ENCODE peak calls at places on chromosomes 5 and 9, in five cellular contexts. H is CD4-positive, alpha-beta memory T cell; T is endodermal cell; B is psoas muscle; Y is small intestine. D is an unnamed sample.
A peak's percentile ranks its signal among the peaks of the same experiment; 100 is the strongest.

GRCh38 chr5:59055745-59056448 is 473.0 kb downstream of the RAB3C start:
- DNase-seq in H (no peak), T (no peak), B (no peak), Y (no peak), D (no peak)

GRCh38 chr9:71878327-71879274 is 32.4 kb downstream of the ABHD17B start:
- DNase-seq in H (no peak), T (no peak), B (no peak), Y (no peak), D (no peak)

GRCh38 chr9:115944166-115944948 is 209.2 kb upstream of the PAPPA start:
- DNase-seq in H (no peak), T (no peak), B (peak; percentile 82), Y (peak; percentile 4), D (peak; percentile 71)

GRCh38 chr5:33840927-33841547 is 50.8 kb downstream of the ADAMTS12 start:
- DNase-seq in H (no peak), T (no peak), B (no peak), Y (no peak), D (no peak)

GRCh38 chr9:113808391-113809191 is 67.5 kb upstream of the ZNF618 start:
- DNase-seq in H (no peak), T (no peak), B (peak; percentile 22), Y (peak; percentile 8), D (peak; percentile 16)

GRCh38 chr9:87512321-87512720 is 14.7 kb downstream of the DAPK1 start:
- DNase-seq in H (no peak), T (no peak), B (no peak), Y (no peak), D (no peak)

GRCh38 chr9:107784235-107784958 is 294.8 kb upstream of the KLF4 start:
- DNase-seq in H (no peak), T (peak; percentile 59), B (peak; percentile 45), Y (peak; percentile 40), D (no peak)

GRCh38 chr5:571791-572190 is 40.3 kb upstream of the CEP72 start:
- DNase-seq in H (no peak), T (peak; percentile 26), B (no peak), Y (no peak), D (no peak)

GRCh38 chr5:108382784-108383358 is 973 bp upstream of the FBXL17 start:
- DNase-seq in H (peak; percentile 43), T (no peak), B (no peak), Y (peak; percentile 57), D (no peak)

GRCh38 chr5:77629553-77630245 is 8.8 kb downstream of the OTP start:
- DNase-seq in H (peak; percentile 26), T (peak; percentile 77), B (no peak), Y (no peak), D (no peak)

GRCh38 chr5:1651971-1652872 is 128.5 kb upstream of the LPCAT1 start:
- DNase-seq in H (no peak), T (peak; percentile 47), B (no peak), Y (no peak), D (no peak)

GRCh38 chr5:84255318-84255717 is 129.4 kb downstream of the EDIL3 start:
- DNase-seq in H (no peak), T (no peak), B (no peak), Y (no peak), D (no peak)

GRCh38 chr5:125199968-125200841 is 453.8 kb upstream of the ZNF608 start:
- DNase-seq in H (no peak), T (peak; percentile 64), B (no peak), Y (peak; percentile 14), D (no peak)

GRCh38 chr9:101027246-101027645 is 1.3 kb upstream of the PLPPR1 start:
- DNase-seq in H (no peak), T (no peak), B (no peak), Y (no peak), D (no peak)

GRCh38 chr5:181138258-181138657 is 7.3 kb upstream of the OR2V1 start:
- DNase-seq in H (no peak), T (no peak), B (no peak), Y (no peak), D (no peak)

GRCh38 chr5:31291323-31291854 is 97.9 kb downstream of the CDH6 start:
- DNase-seq in H (no peak), T (peak; percentile 61), B (no peak), Y (no peak), D (no peak)

GRCh38 chr5:154642499-154643245 is 112.5 kb upstream of the LARP1 start:
- DNase-seq in H (no peak), T (no peak), B (no peak), Y (peak; percentile 70), D (no peak)

GRCh38 chr5:103283120-103283519 is 24.6 kb downstream of the MACIR start:
- DNase-seq in H (no peak), T (no peak), B (no peak), Y (no peak), D (no peak)

GRCh38 chr9:81108391-81108790 is 581.0 kb downstream of the TLE1 start:
- DNase-seq in H (no peak), T (no peak), B (no peak), Y (no peak), D (no peak)

GRCh38 chr9:137605146-137606004 is at the start of gene ARRDC1:
- DNase-seq in H (peak; percentile 85), T (peak; percentile 99), B (peak; percentile 94), Y (peak; percentile 93), D (peak; percentile 78)

GRCh38 chr5:178325311-178326053 is 92.9 kb upstream of the PHYKPL start:
- DNase-seq in H (no peak), T (no peak), B (no peak), Y (no peak), D (no peak)

GRCh38 chr5:151810449-151810848 is 38.7 kb downstream of the G3BP1 start:
- DNase-seq in H (no peak), T (no peak), B (no peak), Y (no peak), D (no peak)

GRCh38 chr5:76083555-76084495 is 642 bp downstream of the SV2C start:
- DNase-seq in H (no peak), T (peak; percentile 84), B (no peak), Y (no peak), D (no peak)

GRCh38 chr9:129160712-129161533 is 17.1 kb downstream of the IER5L start:
- DNase-seq in H (no peak), T (no peak), B (no peak), Y (no peak), D (no peak)

GRCh38 chr5:96492654-96493053 is 59.6 kb upstream of the PCSK1 start:
- DNase-seq in H (no peak), T (no peak), B (no peak), Y (no peak), D (no peak)

GRCh38 chr5:168207450-168208029 is 83.9 kb upstream of the WWC1 start:
- DNase-seq in H (no peak), T (peak; percentile 50), B (no peak), Y (no peak), D (no peak)

GRCh38 chr5:175706499-175706898 is 48.6 kb downstream of the HRH2 start:
- DNase-seq in H (no peak), T (peak; percentile 28), B (no peak), Y (peak; percentile 31), D (no peak)

GRCh38 chr9:76592105-76593010 is 133.4 kb downstream of the GCNT1 start:
- DNase-seq in H (no peak), T (no peak), B (no peak), Y (no peak), D (no peak)

GRCh38 chr5:172945151-172945550 is 14.1 kb upstream of the RPL26L1 start:
- DNase-seq in H (no peak), T (no peak), B (no peak), Y (no peak), D (no peak)

GRCh38 chr5:172943906-172944305 is 15.3 kb upstream of the RPL26L1 start:
- DNase-seq in H (no peak), T (no peak), B (no peak), Y (no peak), D (no peak)

GRCh38 chr5:172943283-172943841 is 15.9 kb upstream of the RPL26L1 start:
- DNase-seq in H (no peak), T (peak; percentile 90), B (no peak), Y (no peak), D (no peak)

GRCh38 chr5:172944741-172945140 is 14.5 kb upstream of the RPL26L1 start:
- DNase-seq in H (no peak), T (no peak), B (no peak), Y (no peak), D (no peak)

DNA sequence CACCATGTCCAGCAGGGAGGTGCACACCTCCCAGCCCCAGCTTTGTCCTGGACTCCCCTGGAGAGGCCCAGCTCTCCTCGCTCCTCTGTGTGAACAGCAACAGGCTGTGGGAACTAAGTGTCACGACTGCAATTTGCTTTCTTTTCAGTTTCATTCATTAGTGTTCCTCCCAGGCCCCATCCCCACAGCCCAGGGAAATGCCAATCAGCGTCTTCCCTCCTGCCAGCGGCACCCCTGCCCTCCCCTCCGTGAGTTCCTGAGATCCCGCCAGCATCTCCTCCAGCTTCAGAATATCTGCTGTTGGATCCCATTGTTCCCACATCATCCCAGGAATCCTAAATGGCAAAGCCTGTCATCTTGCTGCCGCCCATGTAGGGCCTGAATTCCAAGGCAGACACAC is 13.1 kb upstream of the RPL26L1 start:
- DNase-seq in H (no peak), T (no peak), B (no peak), Y (no peak), D (no peak)
- H3K27ac ChIP-seq in H (no peak overlapping the region), T (no peak overlapping the region), B (no peak overlapping the region), Y (no peak overlapping the region), D (peak overlapping the region; percentile 94)

DNA sequence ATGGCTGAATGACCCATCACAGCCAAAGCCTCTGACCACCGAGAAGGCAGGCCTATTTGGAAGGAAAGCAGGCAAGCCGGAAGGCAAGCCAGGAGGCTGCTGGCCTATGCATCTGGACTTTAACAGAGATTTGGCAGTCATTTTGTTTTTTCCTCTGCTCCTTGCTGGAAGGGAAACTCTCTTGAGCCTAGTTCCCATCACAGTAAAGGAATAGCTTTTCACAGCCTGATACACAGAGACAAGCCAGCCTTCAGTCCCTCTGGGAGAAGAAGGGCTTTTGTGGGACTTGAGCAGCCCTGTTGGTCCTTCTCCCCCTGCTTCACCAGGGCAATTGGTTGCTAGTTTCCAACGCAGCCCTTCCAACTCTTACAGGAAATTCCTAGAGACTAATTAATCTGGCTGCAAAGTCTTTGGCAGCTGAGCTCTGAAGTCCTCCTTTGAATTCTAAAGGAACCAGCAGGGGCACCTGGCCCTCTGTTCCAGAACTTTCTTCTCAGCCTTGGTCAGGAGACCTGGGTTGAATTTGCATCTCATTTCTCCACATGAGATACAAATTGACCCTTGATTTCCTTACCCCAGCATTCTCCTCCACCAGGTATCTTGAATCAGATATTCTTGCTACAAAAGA is 157.3 kb upstream of the EPB41L4A start:
- DNase-seq in H (no peak), T (no peak), B (no peak), Y (no peak), D (no peak)
- H3K27ac ChIP-seq in H (no peak overlapping the region), T (no peak overlapping the region), B (no peak overlapping the region), Y (no peak overlapping the region), D (peak overlapping the region; percentile 54)

GRCh38 chr9:96061293-96061987 is 185.9 kb downstream of the ERCC6L2 start:
- DNase-seq in H (peak; percentile 33), T (peak; percentile 76), B (no peak), Y (peak; percentile 31), D (no peak)
- H3K27ac ChIP-seq in H (no peak overlapping the region), T (no peak overlapping the region), B (no peak overlapping the region), Y (no peak overlapping the region), D (no peak overlapping the region)

DNA sequence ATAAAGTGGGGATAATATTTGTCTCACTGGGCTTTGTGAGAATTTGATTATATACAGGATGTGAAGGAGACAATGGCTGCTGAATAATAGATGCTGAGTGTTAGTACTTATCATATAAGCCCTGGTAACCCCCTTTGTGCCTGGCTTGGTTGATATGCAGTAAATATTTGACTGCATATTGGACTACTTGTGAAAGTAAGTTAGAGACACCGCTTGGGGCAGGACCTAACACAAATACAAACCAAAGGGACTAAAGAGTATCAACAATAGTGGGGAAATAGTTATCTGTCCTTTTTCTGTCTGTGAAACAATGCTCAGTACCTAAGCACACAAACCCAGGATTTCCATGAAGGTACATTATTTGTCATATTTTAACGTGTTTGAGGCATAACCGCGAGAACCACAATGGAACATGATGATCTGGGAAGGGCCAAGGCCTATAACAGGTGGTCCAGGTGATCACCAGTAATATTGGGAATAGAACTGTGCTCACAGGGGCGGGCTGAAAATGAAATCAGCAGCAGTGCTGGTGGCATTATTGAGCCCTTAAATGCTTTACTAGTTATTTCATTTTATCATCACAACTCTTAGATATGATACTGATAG is 138.2 kb upstream of the SMARCA2 start:
- DNase-seq in H (no peak), T (no peak), B (no peak), Y (no peak), D (no peak)
- H3K27ac ChIP-seq in H (no peak overlapping the region), T (no peak overlapping the region), B (no peak overlapping the region), Y (no peak overlapping the region), D (no peak overlapping the region)

D was measured in thoracic aorta.